ENCODE peak calls at places on chromosomes 16 and 17, in nine cellular contexts. K is lower lobe of right lung; O is keratinocyte; H is ascending aorta; V is suprapubic skin; G is right atrium auricular region; S is effector memory CD4-positive, alpha-beta T cell; T is GM23338; D is upper lobe of right lung. F is an unnamed sample.

GRCh38 chr17:60604686-60605334 is 4.8 kb downstream of the PPM1D start:
- DNase-seq in K (no peak), H (peak), S (no peak), T (no peak), V (no peak), D (no peak), G (no peak), O (no peak), F (no peak)

GRCh38 chr17:71527311-71527710 is 593.5 kb upstream of the SOX9 start:
- DNase-seq in D (no peak), V (no peak), G (no peak), T (no peak), H (no peak), K (no peak), O (no peak), S (no peak), F (no peak)

GRCh38 chr17:73430848-73431247 is 119.0 kb upstream of the CDC42EP4 start:
- DNase-seq in T (no peak), G (no peak), O (no peak), K (peak), V (no peak), H (no peak), D (no peak), S (no peak), F (no peak)

GRCh38 chr17:32482568-32483320 is 4.0 kb upstream of the CDK5R1 start:
- DNase-seq in V (no peak), H (no peak), K (no peak), O (no peak), G (peak), T (no peak), D (peak), S (no peak), F (no peak)

GRCh38 chr17:50210249-50211225 is 9.1 kb upstream of the COL1A1 start:
- DNase-seq in O (no peak), T (peak), G (peak), K (no peak), D (no peak), S (no peak), H (peak), V (peak), F (no peak)

GRCh38 chr17:40602445-40603443 is 37.5 kb upstream of the CCR7 start:
- DNase-seq in V (no peak), S (peak), G (no peak), T (no peak), H (no peak), D (no peak), K (no peak), O (no peak), F (no peak)

GRCh38 chr17:39599006-39599664 is 8.6 kb downstream of the NEUROD2 start:
- DNase-seq in V (no peak), O (no peak), H (no peak), T (peak), K (no peak), D (no peak), G (no peak), S (no peak), F (no peak)

GRCh38 chr16:67562918-67563707 is 787 bp downstream of the CTCF start:
- DNase-seq in G (no peak), K (peak), O (no peak), S (peak), H (peak), V (peak), D (peak), T (peak), F (peak)

GRCh38 chr16:8739989-8740704 is 57.3 kb downstream of the TMEM186 start:
- DNase-seq in V (peak), G (no peak), O (no peak), S (no peak), D (peak), T (no peak), K (no peak), H (no peak), F (no peak)

GRCh38 chr16:84714028-84714427 is 14.2 kb downstream of the USP10 start:
- DNase-seq in V (no peak), S (no peak), H (no peak), O (no peak), K (no peak), G (no peak), D (no peak), T (no peak), F (no peak)

GRCh38 chr16:74862743-74863244 is 88.2 kb upstream of the FA2H start:
- DNase-seq in G (no peak), D (no peak), S (no peak), V (no peak), O (no peak), K (no peak), H (no peak), T (peak), F (peak)

GRCh38 chr17:59840329-59840907 is 52.3 kb downstream of the TUBD1 start:
- DNase-seq in G (peak), H (no peak), K (no peak), O (no peak), T (peak), V (no peak), D (no peak), S (no peak), F (no peak)

GRCh38 chr17:42849451-42850157 is 1.4 kb upstream of the AOC3 start:
- DNase-seq in S (no peak), H (no peak), V (no peak), G (no peak), T (no peak), D (no peak), K (no peak), O (no peak), F (no peak)

GRCh38 chr16:10107081-10107480 is 75.1 kb downstream of the GRIN2A start:
- DNase-seq in H (peak), D (no peak), V (no peak), T (no peak), O (no peak), K (no peak), G (no peak), S (no peak), F (no peak)

GRCh38 chr17:48522031-48522593 is 8.7 kb downstream of the HOXB1 start:
- DNase-seq in S (no peak), K (no peak), O (no peak), H (no peak), D (no peak), V (no peak), T (no peak), G (no peak), F (no peak)

GRCh38 chr17:58278661-58279015 is 2.1 kb downstream of the MPO start:
- DNase-seq in T (no peak), K (no peak), V (no peak), O (no peak), D (peak), G (peak), H (no peak), S (no peak), F (no peak)

GRCh38 chr17:18921912-18922451 is 30.0 kb upstream of the SLC5A10 start:
- DNase-seq in H (no peak), K (no peak), T (no peak), V (no peak), D (no peak), O (peak), S (no peak), G (no peak), F (no peak)

GRCh38 chr16:1461146-1461545 is 13.7 kb downstream of the CLCN7 start:
- DNase-seq in G (no peak), O (no peak), T (no peak), V (no peak), S (no peak), K (no peak), D (no peak), H (no peak), F (no peak)

GRCh38 chr17:17826942-17827785 is 9.6 kb downstream of the SREBF1 start:
- DNase-seq in K (no peak), V (no peak), T (no peak), S (no peak), G (no peak), O (no peak), D (no peak), H (no peak), F (no peak)

GRCh38 chr16:53908731-53909130 is 204.8 kb downstream of the FTO start:
- DNase-seq in V (no peak), D (no peak), O (no peak), H (no peak), T (no peak), S (no peak), G (no peak), K (no peak), F (no peak)

GRCh38 chr17:74431568-74432483 is at the start of gene GPRC5C:
- DNase-seq in D (peak), S (no peak), G (peak), H (peak), V (peak), K (peak), T (peak), O (no peak), F (peak)

GRCh38 chr16:87045462-87046216 is 271.6 kb downstream of the C16orf95 start:
- DNase-seq in O (no peak), G (no peak), D (no peak), K (no peak), H (no peak), S (no peak), V (no peak), T (no peak), F (no peak)

GRCh38 chr16:79329163-79329521 is 271.4 kb downstream of the MAF start:
- DNase-seq in K (no peak), H (no peak), V (no peak), G (no peak), T (no peak), D (no peak), O (no peak), S (no peak), F (no peak)

GRCh38 chr16:20216818-20217217 is 110.5 kb downstream of the GP2 start:
- DNase-seq in O (no peak), K (no peak), G (no peak), T (peak), S (no peak), H (no peak), V (no peak), D (no peak), F (no peak)

GRCh38 chr16:4179020-4179419 is 62.8 kb upstream of the ADCY9 start:
- DNase-seq in D (peak), V (peak), K (peak), H (no peak), S (no peak), O (no peak), G (peak), T (no peak), F (no peak)

GRCh38 chr17:29178750-29179231 is 1.4 kb downstream of the MYO18A start:
- DNase-seq in G (no peak), S (no peak), O (peak), K (no peak), V (no peak), H (peak), D (no peak), T (peak), F (no peak)

GRCh38 chr17:78884148-78884870 is 18.7 kb downstream of the CEP295NL start:
- DNase-seq in O (no peak), H (no peak), T (peak), S (no peak), D (no peak), K (no peak), G (no peak), V (no peak), F (peak)

GRCh38 chr17:199195-199604 is 17.8 kb upstream of the DOC2B start:
- DNase-seq in T (no peak), V (no peak), S (no peak), K (peak), D (no peak), H (no peak), O (no peak), G (no peak), F (no peak)

GRCh38 chr17:16275024-16275423 is 58.0 kb downstream of the PIGL start:
- DNase-seq in S (no peak), V (no peak), G (no peak), H (no peak), O (no peak), D (no peak), K (no peak), T (no peak), F (no peak)

DNA sequence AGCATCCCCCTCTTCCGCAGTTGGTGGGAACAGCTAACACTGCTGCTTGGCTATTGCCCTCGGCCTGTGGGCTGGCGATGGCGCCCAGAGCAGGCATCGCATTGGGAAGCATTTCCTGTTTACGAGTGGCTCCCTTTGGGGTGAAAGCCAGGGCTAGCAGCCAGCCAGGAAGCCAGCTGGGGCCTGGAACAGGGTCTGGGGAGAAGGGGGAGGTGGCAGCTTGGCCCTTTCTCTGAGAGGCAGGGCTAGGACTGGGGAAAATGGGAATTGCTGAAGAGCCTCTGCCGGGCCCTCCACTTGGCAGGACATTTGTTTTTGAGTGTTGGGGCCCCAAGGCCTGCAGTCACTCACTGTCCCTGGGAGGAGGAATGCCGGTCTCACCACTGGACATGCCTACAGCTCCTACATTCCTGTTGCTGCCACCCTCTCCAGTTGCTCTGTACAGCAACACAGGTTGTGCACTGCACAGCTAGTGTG is 2.5 kb upstream of the MTSS2 start:
- DNase-seq in T (peak), K (peak), O (no peak), G (no peak), S (no peak), V (no peak), D (peak), H (no peak), F (peak)
- H3K27ac ChIP-seq in T (no peak), K (peak), O (no peak), G (peak), S (no peak), V (peak), D (peak), H (peak), F (peak)

GRCh38 chr17:80649200-80649644 is 104.6 kb downstream of the RPTOR start:
- DNase-seq in S (no peak), O (no peak), G (no peak), H (no peak), V (no peak), K (no peak), D (no peak), T (no peak), F (no peak)
- H3K27ac ChIP-seq in S (no peak), O (peak), G (no peak), H (no peak), V (no peak), K (no peak), D (no peak), T (peak), F (no peak)

DNA sequence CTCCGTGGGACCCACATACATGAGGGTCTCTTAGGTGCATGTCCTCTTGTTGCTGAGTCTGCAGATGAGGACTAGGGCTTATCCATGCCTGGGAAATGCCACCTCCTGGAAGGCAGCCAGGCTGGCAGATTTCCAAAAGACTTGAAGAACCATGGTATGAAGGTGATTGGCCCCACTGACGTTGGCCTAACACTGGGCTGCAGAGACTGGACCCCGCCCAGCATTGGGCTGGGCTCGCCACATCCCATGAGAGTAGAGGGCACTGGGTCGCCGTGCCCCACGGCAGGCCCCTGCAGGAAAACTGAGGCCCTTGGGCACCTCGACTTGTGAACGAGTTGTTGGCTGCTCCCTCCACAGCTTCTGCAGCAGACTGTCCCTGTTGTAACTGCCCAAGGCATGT is 38.2 kb upstream of the IL21R start:
- DNase-seq in H (no peak), G (no peak), S (no peak), T (no peak), V (no peak), O (no peak), D (peak), K (peak), F (no peak)
- H3K27ac ChIP-seq in H (no peak), G (no peak), S (no peak), T (no peak), V (no peak), O (peak), D (no peak), K (no peak), F (no peak)

DNA sequence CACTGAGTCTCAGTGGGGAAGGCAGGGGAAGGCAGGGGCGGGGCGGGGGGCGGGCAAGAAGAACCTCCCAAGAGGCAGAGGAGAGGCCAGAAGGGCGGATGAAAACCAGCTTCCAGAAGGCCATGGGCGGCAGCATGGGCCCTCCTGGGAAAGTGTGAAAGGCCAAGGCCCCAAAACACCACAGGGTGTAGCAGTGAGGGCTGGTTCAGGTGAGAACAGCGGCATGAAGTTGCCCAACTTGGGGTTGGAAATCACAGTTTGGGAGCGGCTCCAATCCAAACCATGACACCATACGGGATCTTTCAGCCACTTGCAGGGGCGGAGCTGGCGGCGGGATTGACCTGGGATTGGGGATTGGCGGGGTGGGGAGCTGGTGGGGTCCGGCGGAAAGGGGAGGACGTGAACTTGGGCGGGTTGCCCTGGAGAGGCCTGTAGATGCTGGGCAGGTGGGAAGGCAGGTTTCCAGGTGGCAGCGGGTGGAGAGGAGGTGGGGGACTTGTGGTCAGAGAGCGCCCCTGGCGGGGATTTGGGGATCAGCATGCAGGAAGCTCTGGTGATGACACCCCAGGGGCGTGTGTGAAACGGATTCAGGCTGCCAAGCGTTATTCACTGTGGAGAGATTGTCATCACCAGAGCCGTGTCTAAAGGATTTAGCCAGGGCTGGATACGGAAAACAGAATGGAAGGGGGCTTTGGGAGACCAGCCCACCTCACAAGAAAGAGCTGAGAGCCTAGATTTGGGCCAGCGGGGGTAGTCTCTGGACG is 80.9 kb downstream of the ARHGAP23 start:
- DNase-seq in O (peak), H (peak), G (peak), T (peak), S (peak), D (peak), K (peak), V (peak), F (peak)
- H3K27ac ChIP-seq in O (no peak), H (no peak), G (peak), T (peak), S (no peak), D (no peak), K (no peak), V (no peak), F (no peak)

GRCh38 chr16:81585785-81586184 is 141.2 kb downstream of the CMIP start:
- DNase-seq in S (no peak), D (no peak), T (peak), G (no peak), O (no peak), H (no peak), V (no peak), K (no peak), F (no peak)
- H3K27ac ChIP-seq in S (no peak), D (no peak), T (no peak), G (no peak), O (no peak), H (no peak), V (no peak), K (no peak), F (no peak)

DNA sequence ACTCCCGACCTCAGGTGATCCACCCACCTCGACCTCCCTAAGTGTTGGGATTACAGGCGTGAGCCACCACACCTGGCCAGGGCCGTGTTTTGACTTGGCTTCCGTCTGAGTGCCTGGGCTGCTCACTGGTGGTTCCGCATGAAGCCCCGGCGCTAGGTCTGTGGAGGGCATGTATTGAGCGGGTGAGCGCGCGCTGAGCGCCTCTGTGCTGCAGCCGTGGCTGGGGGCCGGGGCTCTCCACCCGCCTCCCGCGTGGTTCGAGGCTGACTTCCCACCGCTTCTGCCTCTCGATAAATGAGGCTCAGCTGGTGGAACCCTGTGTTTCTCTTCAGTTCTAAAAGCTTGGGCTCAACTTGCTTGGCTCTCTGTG is 38.9 kb upstream of the ATP2A3 start:
- DNase-seq in T (peak), O (no peak), S (no peak), K (no peak), D (no peak), G (no peak), H (peak), V (no peak), F (no peak)
- H3K27ac ChIP-seq in T (peak), O (no peak), S (no peak), K (no peak), D (no peak), G (no peak), H (no peak), V (no peak), F (no peak)

DNA sequence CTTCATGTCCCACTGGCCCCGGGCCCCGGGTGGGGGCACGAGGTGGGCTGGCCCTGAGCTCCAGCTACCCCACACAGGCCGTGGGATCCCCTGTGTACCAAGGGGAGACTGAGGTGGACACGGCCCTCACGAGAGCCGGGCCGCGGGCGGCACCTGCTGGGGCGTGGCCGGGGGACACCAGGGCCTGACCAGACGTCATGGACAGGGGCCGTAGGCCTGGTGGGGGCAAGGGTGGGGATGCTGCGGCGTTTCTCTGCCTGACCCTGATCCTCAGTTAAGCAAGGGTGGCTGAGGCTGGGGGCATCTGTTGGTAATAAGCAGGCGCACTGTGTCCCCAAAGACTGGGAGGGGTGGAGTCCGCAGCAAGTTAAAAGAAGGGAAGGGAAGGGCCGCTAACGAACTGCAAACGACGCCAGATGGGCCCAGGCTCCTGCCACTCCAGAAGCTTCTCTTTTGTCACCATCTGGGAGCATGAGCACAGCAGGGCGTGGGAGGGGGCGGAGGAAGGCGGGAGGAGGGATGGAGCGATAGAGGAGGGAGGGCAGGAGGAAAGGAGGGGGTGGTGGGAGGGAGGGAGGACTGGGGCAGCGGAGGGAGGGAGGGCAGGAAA is 22.4 kb upstream of the PABPN1L start:
- DNase-seq in T (no peak), K (no peak), S (no peak), G (no peak), D (no peak), V (no peak), O (no peak), H (no peak), F (no peak)
- H3K27ac ChIP-seq in T (no peak), K (peak), S (no peak), G (peak), D (peak), V (peak), O (no peak), H (no peak), F (no peak)